ENCODE peak calls at places on chromosomes 3 and 15, in nine cellular contexts. I is GM23338; T is CD8-positive, alpha-beta T cell; X is colonic mucosa; G is tibial artery; M is heart right ventricle; Y is K562; Z is sigmoid colon; E is PC-3. O is an unnamed sample. For H3K36me3, the result is how much of the 10 kb centered on the place peaks cover.

GRCh38 chr3:16374047-16375019 is 109.3 kb downstream of the OXNAD1 start:
- DNase-seq in I (no peak), T (peak), X (no peak), G (no peak), M (no peak), Y (no peak), Z (no peak), E (no peak), O (no peak)

GRCh38 chr3:13479332-13479581 is 849 bp upstream of the HDAC11 start:
- DNase-seq in I (peak), T (no peak), X (peak), G (peak), M (peak), Y (peak), Z (no peak), E (peak), O (no peak)

GRCh38 chr3:48694610-48695051 is 8.9 kb upstream of the NCKIPSD start:
- DNase-seq in I (no peak), T (no peak), X (peak), G (peak), M (peak), Y (no peak), Z (peak), E (peak), O (no peak)

GRCh38 chr15:72231066-72231846 is at the start of gene PKM:
- DNase-seq in I (peak), T (peak), X (peak), G (peak), M (peak), Y (peak), Z (peak), E (peak), O (peak)

GRCh38 chr3:152780553-152780952 is 54.4 kb upstream of the P2RY1 start:
- DNase-seq in I (no peak), T (no peak), X (no peak), G (no peak), M (no peak), Y (no peak), Z (no peak), E (no peak), O (no peak)

GRCh38 chr3:52026016-52026415 is 30.3 kb upstream of the RPL29 start:
- DNase-seq in I (no peak), T (no peak), X (no peak), G (no peak), M (no peak), Y (no peak), Z (no peak), E (no peak), O (peak)

GRCh38 chr3:55852326-55852725 is 365.2 kb upstream of the WNT5A start:
- DNase-seq in I (no peak), T (no peak), X (no peak), G (no peak), M (no peak), Y (no peak), Z (no peak), E (no peak), O (no peak)

GRCh38 chr15:99738047-99738847 is 5.0 kb upstream of the LYSMD4 start:
- DNase-seq in I (no peak), T (no peak), X (no peak), G (no peak), M (no peak), Y (no peak), Z (no peak), E (no peak), O (no peak)

GRCh38 chr15:65287515-65287845 is 797 bp upstream of the PARP16 start:
- DNase-seq in I (no peak), T (no peak), X (no peak), G (no peak), M (no peak), Y (no peak), Z (no peak), E (no peak), O (no peak)

GRCh38 chr3:37024820-37025405 is 31.6 kb downstream of the MLH1 start:
- DNase-seq in I (no peak), T (no peak), X (no peak), G (no peak), M (no peak), Y (no peak), Z (no peak), E (no peak), O (no peak)

GRCh38 chr3:126084667-126085180 is 800 bp upstream of the SLC41A3 start:
- DNase-seq in I (no peak), T (no peak), X (no peak), G (no peak), M (no peak), Y (peak), Z (no peak), E (no peak), O (no peak)

GRCh38 chr15:93144477-93145270 is 55.7 kb upstream of the RGMA start:
- DNase-seq in I (no peak), T (no peak), X (no peak), G (peak), M (no peak), Y (no peak), Z (peak), E (no peak), O (no peak)

GRCh38 chr3:138426211-138426610 is 8.2 kb upstream of the ESYT3 start:
- DNase-seq in I (peak), T (no peak), X (no peak), G (no peak), M (no peak), Y (no peak), Z (no peak), E (peak), O (no peak)

GRCh38 chr3:171116365-171116764 is 89.8 kb upstream of the SLC2A2 start:
- DNase-seq in I (no peak), T (no peak), X (no peak), G (no peak), M (no peak), Y (no peak), Z (no peak), E (peak), O (no peak)

GRCh38 chr3:39205131-39205530 is 12.7 kb upstream of the XIRP1 start:
- DNase-seq in I (no peak), T (no peak), X (peak), G (no peak), M (no peak), Y (no peak), Z (no peak), E (no peak), O (no peak)

GRCh38 chr3:48532271-48532973 is 24.2 kb downstream of the PFKFB4 start:
- DNase-seq in I (no peak), T (no peak), X (no peak), G (no peak), M (no peak), Y (no peak), Z (no peak), E (no peak), O (no peak)

GRCh38 chr3:46396129-46396528 is 10.7 kb downstream of the CCR5AS start:
- DNase-seq in I (no peak), T (no peak), X (no peak), G (no peak), M (no peak), Y (no peak), Z (no peak), E (no peak), O (no peak)

GRCh38 chr3:183327343-183327742 is 74.3 kb downstream of the B3GNT5 start:
- DNase-seq in I (no peak), T (no peak), X (no peak), G (no peak), M (no peak), Y (no peak), Z (no peak), E (no peak), O (no peak)
- TF ChIP-seq CTCF in I (no peak), T (no peak), X (no peak), G (no peak), M (no peak), Y (no peak), Z (no peak), E (no peak), O (no peak)

GRCh38 chr3:127482216-127483004 is 108.1 kb downstream of the TPRA1 start:
- DNase-seq in I (no peak), T (no peak), X (no peak), G (peak), M (no peak), Y (no peak), Z (peak), E (no peak), O (no peak)
- H3K36me3 ChIP-seq in I (under half), T (under half), X (under half), G (under half), M (under half), Y (under half), Z (under half), E (under half), O (under half)

GRCh38 chr3:184813357-184813756 is 1.4 kb downstream of the VPS8 start:
- DNase-seq in I (no peak), T (no peak), X (no peak), G (no peak), M (no peak), Y (no peak), Z (no peak), E (no peak), O (no peak)
- H3K4me3 ChIP-seq in I (peak), T (peak), X (no peak), G (no peak), M (peak), Y (peak), Z (no peak), E (peak), O (no peak)

GRCh38 chr3:67819447-67819846 is 165.0 kb upstream of the SUCLG2 start:
- DNase-seq in I (peak), T (no peak), X (no peak), G (no peak), M (no peak), Y (no peak), Z (no peak), E (peak), O (peak)
- TF ChIP-seq CTCF in I (peak), T (no peak), X (no peak), G (no peak), M (peak), Y (no peak), Z (peak), E (peak), O (peak)

DNA sequence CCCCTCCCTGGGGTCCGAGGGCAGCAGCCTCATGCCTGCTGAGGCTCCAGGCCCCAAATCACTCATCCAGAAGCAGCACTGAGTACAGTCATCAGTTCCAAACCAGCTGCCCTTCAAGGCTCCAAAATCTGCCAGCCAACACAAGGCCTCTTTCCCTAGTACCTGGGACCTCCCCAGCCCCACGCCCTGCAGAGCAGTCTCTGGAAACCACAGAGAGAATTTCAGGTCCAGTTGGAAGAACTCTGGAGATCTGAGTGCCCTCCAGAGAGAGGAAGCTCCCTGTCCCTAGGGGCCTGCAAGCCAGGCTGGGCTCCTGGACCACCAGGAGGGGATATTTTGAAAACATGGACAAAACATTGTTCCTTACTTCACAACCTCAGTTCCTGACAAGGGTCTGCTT is 26.2 kb downstream of the TKT start:
- DNase-seq in I (no peak), T (no peak), X (no peak), G (no peak), M (no peak), Y (no peak), Z (no peak), E (no peak), O (no peak)
- H3K36me3 ChIP-seq in I (half or more), T (half or more), X (under half), G (half or more), M (half or more), Y (half or more), Z (half or more), E (half or more), O (half or more)

DNA sequence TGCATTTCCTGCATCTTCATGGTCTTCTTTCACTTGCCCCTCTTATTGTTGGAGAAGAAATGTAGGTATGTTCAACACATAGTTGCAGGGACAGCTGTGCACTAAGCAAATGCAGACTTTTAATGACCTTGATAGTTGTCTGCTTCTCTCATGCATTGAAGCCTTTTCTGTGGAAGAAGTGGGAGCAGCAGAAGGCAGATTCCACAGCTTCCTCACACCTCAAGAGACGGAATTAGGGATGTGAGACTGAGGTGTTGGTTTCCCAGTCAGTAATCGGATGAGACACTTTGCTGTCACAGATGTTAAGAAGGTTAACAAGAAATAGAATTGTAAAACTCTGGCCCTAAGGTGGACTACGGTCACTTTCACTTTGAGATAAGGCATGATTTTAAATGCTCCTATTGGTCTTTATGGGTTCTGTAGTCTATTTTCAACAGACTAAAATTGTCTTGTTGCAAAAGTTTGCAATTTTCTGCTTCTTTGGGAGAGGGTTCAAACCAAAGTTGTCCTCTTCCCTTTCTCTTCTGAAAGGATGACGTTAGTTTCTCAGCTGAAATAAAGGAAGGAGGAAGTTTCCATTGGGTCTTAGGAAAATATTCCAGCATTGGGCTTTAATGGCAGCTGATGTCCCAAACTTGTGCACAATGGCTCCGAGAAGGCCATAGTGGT is 117.4 kb downstream of the LPP start:
- DNase-seq in I (no peak), T (no peak), X (no peak), G (no peak), M (no peak), Y (no peak), Z (no peak), E (no peak), O (no peak)
- H3K4me3 ChIP-seq in I (no peak), T (no peak), X (no peak), G (no peak), M (no peak), Y (no peak), Z (no peak), E (no peak), O (no peak)

GRCh38 chr15:91866371-91866905 is 12.9 kb downstream of the SLCO3A1 start:
- DNase-seq in I (no peak), T (no peak), X (no peak), G (peak), M (peak), Y (no peak), Z (no peak), E (no peak), O (no peak)
- TF ChIP-seq CTCF in I (no peak), T (no peak), X (no peak), G (no peak), M (no peak), Y (no peak), Z (no peak), E (no peak), O (no peak)

DNA sequence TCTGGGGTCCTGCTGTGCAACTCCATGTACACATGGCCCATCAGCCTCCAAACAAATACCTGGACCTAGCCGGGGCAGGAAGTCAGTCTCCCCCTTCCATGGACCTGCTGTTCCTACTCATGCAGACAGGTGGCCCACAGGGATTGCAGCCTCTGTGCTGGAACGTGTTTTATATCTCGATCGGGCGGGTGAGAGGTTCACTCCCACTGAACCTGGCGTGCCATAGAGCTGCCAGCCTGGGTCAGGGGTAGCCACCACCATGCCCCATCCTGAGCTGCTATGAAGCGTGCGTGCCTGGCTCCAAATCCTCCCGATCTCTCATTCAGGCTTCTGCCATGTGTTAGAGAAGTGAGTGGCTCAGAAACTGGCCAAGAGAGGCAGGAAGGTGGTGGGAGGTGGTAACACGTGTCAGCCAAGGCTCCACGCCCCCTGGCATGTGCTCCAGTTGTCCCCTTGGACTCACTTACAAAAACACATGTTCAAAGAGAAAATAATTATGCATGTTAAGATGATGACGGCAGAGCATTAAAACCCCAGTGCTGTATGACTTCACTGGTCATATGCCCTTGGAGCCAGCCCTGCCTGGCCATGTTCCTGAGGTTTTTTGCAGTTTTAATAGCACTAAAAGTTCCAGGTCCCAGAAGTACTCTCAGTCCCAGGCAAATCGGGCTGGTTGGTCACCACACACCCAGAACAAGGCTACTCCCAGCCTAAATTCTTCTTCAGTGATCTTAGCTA is 30.6 kb downstream of the CTSH start:
- DNase-seq in I (peak), T (no peak), X (no peak), G (peak), M (peak), Y (no peak), Z (peak), E (no peak), O (peak)
- H3K36me3 ChIP-seq in I (under half), T (under half), X (under half), G (under half), M (half or more), Y (half or more), Z (under half), E (under half), O (under half)

GRCh38 chr3:139537795-139538538 is 1.6 kb downstream of the RBP1 start:
- DNase-seq in I (no peak), T (no peak), X (no peak), G (no peak), M (no peak), Y (no peak), Z (no peak), E (no peak), O (no peak)
- H3K4me3 ChIP-seq in I (peak), T (no peak), X (no peak), G (no peak), M (no peak), Y (no peak), Z (no peak), E (no peak), O (no peak)

GRCh38 chr3:123071581-123071980 is 4.8 kb downstream of the PDIA5 start:
- DNase-seq in I (no peak), T (no peak), X (no peak), G (no peak), M (no peak), Y (no peak), Z (no peak), E (no peak), O (no peak)

GRCh38 chr3:123072564-123072963 is 5.7 kb downstream of the PDIA5 start:
- DNase-seq in I (no peak), T (no peak), X (no peak), G (no peak), M (no peak), Y (no peak), Z (no peak), E (no peak), O (no peak)

GRCh38 chr3:123070471-123070870 is 3.6 kb downstream of the PDIA5 start:
- DNase-seq in I (no peak), T (no peak), X (no peak), G (no peak), M (no peak), Y (no peak), Z (no peak), E (no peak), O (no peak)

GRCh38 chr3:123072152-123072551 is 5.3 kb downstream of the PDIA5 start:
- DNase-seq in I (no peak), T (no peak), X (no peak), G (peak), M (no peak), Y (no peak), Z (no peak), E (no peak), O (no peak)

DNA sequence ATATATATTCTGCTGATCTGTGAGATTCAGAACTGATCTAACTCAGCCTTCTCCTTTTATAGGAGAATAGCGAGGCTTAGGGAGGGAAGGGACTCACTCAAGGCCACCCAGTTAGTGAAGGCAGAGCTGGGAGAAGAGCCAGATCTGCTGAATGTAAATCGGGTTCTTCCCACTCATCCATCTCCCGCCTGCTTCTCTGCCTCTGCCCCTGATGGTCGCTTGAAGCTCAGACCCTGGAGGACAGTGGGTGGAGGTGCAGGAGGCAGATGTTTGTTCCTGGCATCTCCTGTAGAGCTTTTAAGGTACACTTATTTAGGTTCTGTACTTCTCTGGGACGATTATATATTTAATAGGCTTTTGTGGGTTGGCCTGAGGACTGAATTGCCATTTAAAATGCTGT is 4.3 kb downstream of the PDIA5 start:
- DNase-seq in I (peak), T (no peak), X (no peak), G (no peak), M (no peak), Y (no peak), Z (no peak), E (no peak), O (peak)
- TF ChIP-seq CTCF in I (peak), T (no peak), X (no peak), G (no peak), M (no peak), Y (no peak), Z (peak), E (no peak), O (peak)

O was measured in WERI-Rb-1.